ENCODE peak calls at places on chromosomes 1 and 21, in five cellular contexts. J is astrocyte, E is AG04450, M is AG10803, S is cardiac fibroblast. V is an unnamed sample.

GRCh38 chr1:110032327-110032726 is 2.1 kb upstream of the STRIP1 start:
- DNase-seq in E (no peak), S (no peak), M (no peak), J (no peak), V (no peak)

GRCh38 chr1:43861337-43861736 is 72.3 kb upstream of the ARTN start:
- DNase-seq in S (peak; percentile 77), M (peak; percentile 74), J (peak; percentile 61), E (no peak), V (peak; percentile 77)

GRCh38 chr1:52876843-52877242 is 34.3 kb downstream of the ZYG11A start:
- DNase-seq in S (no peak), J (no peak), E (no peak), M (no peak), V (no peak)

GRCh38 chr1:32525661-32526444 is 13.4 kb upstream of the ZBTB8A start:
- DNase-seq in S (no peak), E (no peak), M (no peak), J (no peak), V (no peak)

GRCh38 chr1:111739984-111740765 is 980 bp upstream of the INKA2 start:
- DNase-seq in S (peak; percentile 75), M (peak; percentile 69), E (no peak), J (peak; percentile 60), V (no peak)

GRCh38 chr1:42756956-42757891 is 9.6 kb downstream of the P3H1 start:
- DNase-seq in M (peak; percentile 73), J (peak; percentile 44), E (peak; percentile 39), S (peak; percentile 73), V (peak; percentile 70)

GRCh38 chr21:45586289-45586858 is 44.1 kb upstream of the SLC19A1 start:
- DNase-seq in M (no peak), E (no peak), S (no peak), J (no peak), V (no peak)

GRCh38 chr1:23600283-23600682 is 41.0 kb upstream of the ID3 start:
- DNase-seq in J (no peak), M (no peak), E (no peak), S (no peak), V (no peak)

GRCh38 chr1:158150512-158150911 is 30.2 kb upstream of the CD1D start:
- DNase-seq in E (no peak), S (no peak), M (no peak), J (no peak), V (no peak)

GRCh38 chr1:100188617-100189016 is 10.6 kb upstream of the LRRC39 start:
- DNase-seq in S (peak; percentile 87), J (peak; percentile 96), E (peak; percentile 8), M (peak; percentile 92), V (peak; percentile 47)

GRCh38 chr1:12386130-12386529 is 156.3 kb downstream of the VPS13D start:
- DNase-seq in M (no peak), S (no peak), J (peak; percentile 26), E (no peak), V (peak; percentile 23)

GRCh38 chr1:201740609-201741231 is 88.2 kb upstream of the IPO9 start:
- DNase-seq in J (no peak), M (no peak), S (no peak), E (no peak), V (peak; percentile 49)

GRCh38 chr1:201025571-201026002 is 2.1 kb upstream of the KIF21B start:
- DNase-seq in E (no peak), J (peak; percentile 40), S (peak; percentile 51), M (no peak), V (peak; percentile 58)

GRCh38 chr1:165062346-165062745 is 294.2 kb downstream of the LMX1A start:
- DNase-seq in J (no peak), E (no peak), M (no peak), S (no peak), V (no peak)

GRCh38 chr1:218317061-218317460 is 28.1 kb upstream of the TGFB2 start:
- DNase-seq in J (no peak), M (no peak), E (no peak), S (no peak), V (no peak)

GRCh38 chr1:57832616-57833015 is 408.8 kb upstream of the DAB1 start:
- DNase-seq in M (no peak), S (no peak), J (no peak), E (no peak), V (no peak)

GRCh38 chr21:18030248-18030647 is 211.1 kb upstream of the C21orf91 start:
- DNase-seq in J (no peak), S (no peak), M (no peak), E (no peak), V (peak; percentile 1)

GRCh38 chr1:206706298-206706791 is 21.6 kb downstream of the MAPKAPK2 start:
- DNase-seq in E (peak; percentile 61), M (peak; percentile 90), S (peak; percentile 93), J (peak; percentile 94), V (no peak)

GRCh38 chr1:154407021-154407865 is 2.1 kb downstream of the IL6R start:
- DNase-seq in J (no peak), M (no peak), S (no peak), E (no peak), V (peak; percentile 85)

GRCh38 chr1:53693361-53693760 is 45.6 kb downstream of the GLIS1 start:
- DNase-seq in M (peak; percentile 15), J (no peak), E (no peak), S (peak; percentile 12), V (no peak)

GRCh38 chr1:84701366-84701765 is 11.1 kb upstream of the SSX2IP start:
- DNase-seq in J (no peak), M (no peak), S (peak; percentile 44), E (no peak), V (no peak)

GRCh38 chr1:230123280-230124186 is 56.5 kb downstream of the GALNT2 start:
- DNase-seq in S (no peak), M (no peak), E (no peak), J (peak; percentile 75), V (no peak)

GRCh38 chr1:205547932-205548827 is 43.7 kb downstream of the CDK18 start:
- DNase-seq in E (no peak), S (no peak), J (no peak), M (no peak), V (no peak)

GRCh38 chr1:204711103-204711946 is 25.8 kb upstream of the LRRN2 start:
- DNase-seq in J (no peak), M (no peak), S (no peak), E (no peak), V (no peak)

GRCh38 chr1:73898540-73898939 is 299.4 kb downstream of the LRRIQ3 start:
- DNase-seq in E (no peak), S (no peak), M (no peak), J (no peak), V (no peak)

GRCh38 chr1:35807614-35808375 is at the start of gene AGO4:
- DNase-seq in M (peak; percentile 39), S (peak; percentile 55), J (peak; percentile 42), E (no peak), V (peak; percentile 32)

GRCh38 chr21:34536311-34536710 is 24.3 kb upstream of the KCNE1 start:
- DNase-seq in M (no peak), J (no peak), S (no peak), E (no peak), V (no peak)

DNA sequence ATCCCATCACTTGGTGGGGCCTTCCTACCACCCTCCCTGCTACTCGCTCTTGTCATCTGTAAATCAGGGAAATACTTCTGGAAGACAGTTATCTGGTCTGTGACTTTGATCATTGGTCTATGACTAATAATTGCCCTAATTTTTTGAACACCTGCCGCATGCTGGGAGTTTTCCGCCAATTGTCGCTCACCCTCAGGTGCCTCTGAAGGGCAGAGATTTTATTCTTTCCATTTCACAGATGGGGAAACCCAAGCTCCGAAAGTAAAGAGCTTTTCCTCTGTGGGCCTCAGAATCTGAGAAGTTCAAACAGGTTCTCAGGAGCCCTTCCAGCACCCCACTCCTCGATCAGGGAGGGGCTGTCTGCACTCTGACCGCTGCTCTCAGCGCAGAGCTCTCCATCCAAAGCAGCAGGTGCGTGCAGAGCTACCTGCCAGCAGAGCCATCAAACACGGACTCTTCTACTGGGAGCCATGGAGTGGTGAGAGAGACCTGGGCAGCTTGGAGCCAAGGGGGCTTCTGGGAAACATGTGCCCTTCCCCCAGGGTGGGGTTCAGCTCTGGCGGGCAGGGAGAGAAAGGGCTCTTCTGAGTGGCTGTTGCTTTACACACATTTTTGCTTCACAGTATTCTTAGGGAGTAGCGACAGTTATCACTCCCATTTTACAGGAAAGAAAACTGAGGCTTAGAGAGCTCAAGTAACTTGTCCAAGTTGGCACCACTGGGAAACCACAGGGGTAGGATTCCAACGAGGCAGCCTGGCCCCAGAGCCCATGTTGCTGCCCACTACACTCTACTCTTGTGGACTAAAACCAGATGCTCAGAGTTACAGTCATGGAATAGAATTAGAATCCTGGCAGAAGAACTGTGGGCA is 5.8 kb upstream of the RUNX3 start:
- DNase-seq in J (no peak), M (peak; percentile 29), S (no peak), E (no peak), V (no peak)
- TF ChIP-seq CTCF in J (no peak), M (no peak), S (no peak), E (no peak), V (no peak)

DNA sequence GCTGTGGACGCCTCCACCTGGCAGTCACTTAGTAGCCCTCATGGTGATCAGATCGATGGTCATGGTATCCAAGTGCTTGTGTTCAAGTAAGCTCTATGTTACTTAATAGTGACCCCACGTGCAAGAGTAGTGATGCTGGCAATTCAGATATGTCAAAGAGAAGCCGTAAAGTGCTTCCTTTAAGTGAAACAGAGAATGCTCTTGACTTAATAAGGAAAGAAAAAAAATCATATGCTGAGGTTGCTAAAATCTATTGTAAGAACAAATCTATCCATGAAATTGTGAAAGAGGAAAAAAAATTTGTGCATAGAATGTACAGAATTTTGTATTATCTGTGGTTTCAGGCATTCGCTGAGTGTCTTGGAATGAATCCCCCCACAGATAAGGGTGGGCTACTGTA is 113.9 kb downstream of the PEX14 start:
- DNase-seq in E (no peak), S (no peak), J (no peak), M (no peak), V (no peak)
- TF ChIP-seq CTCF in E (no peak), S (no peak), J (no peak), M (no peak), V (no peak)

GRCh38 chr1:101302831-101303511 is 66.2 kb downstream of the S1PR1 start:
- DNase-seq in E (no peak), M (peak; percentile 42), S (peak; percentile 44), J (peak; percentile 15), V (no peak)

GRCh38 chr1:101299710-101300109 is 62.9 kb downstream of the S1PR1 start:
- DNase-seq in E (no peak), J (no peak), M (no peak), S (no peak), V (no peak)

GRCh38 chr1:101299166-101299565 is 62.3 kb downstream of the S1PR1 start:
- DNase-seq in J (no peak), M (no peak), E (no peak), S (no peak), V (no peak)

GRCh38 chr1:101300916-101301315 is 64.1 kb downstream of the S1PR1 start:
- DNase-seq in E (no peak), J (no peak), S (peak; percentile 23), M (no peak), V (no peak)

GRCh38 chr1:101301446-101301845 is 64.6 kb downstream of the S1PR1 start:
- DNase-seq in S (no peak), E (no peak), M (no peak), J (no peak), V (no peak)
- TF ChIP-seq CTCF in S (no peak), E (no peak), M (no peak), J (no peak), V (no peak)

GRCh38 chr1:26111530-26112406 is at the start of gene PDIK1L:
- DNase-seq in M (peak; percentile 97), J (peak; percentile 92), E (peak; percentile 90), S (peak; percentile 98), V (peak; percentile 93)
- TF ChIP-seq CTCF in M (no peak), J (no peak), E (no peak), S (no peak), V (no peak)